ENCODE peak calls at places on chromosome 6, in six cellular contexts. G is activated CD8-positive, alpha-beta memory T cell treated with anti-CD3 and anti-CD28 coated beads, Interleukin-2, amount 10 ng/mL, durations not matched to agents 7 days and 5 days; V is anterior cingulate cortex; F is H9; I is HEK293T; A is activated naive CD4-positive, alpha-beta T cell. Z is an unnamed sample.

GRCh38 chr6:155187994-155188706 is 75.7 kb upstream of the CLDN20 start:
- DNase-seq in A (no peak), G (no peak), I (no peak), F (no peak), V (no peak), Z (no peak)

GRCh38 chr6:13487122-13488014 is at the start of gene GFOD1:
- DNase-seq in A (peak), F (peak), I (peak), G (peak), V (peak), Z (peak)

GRCh38 chr6:167769408-167770190 is 57.1 kb upstream of the AFDN start:
- DNase-seq in I (no peak), V (no peak), F (no peak), A (no peak), G (no peak), Z (no peak)

GRCh38 chr6:144278659-144279314 is 6.3 kb upstream of the UTRN start:
- DNase-seq in F (no peak), A (no peak), I (no peak), G (no peak), V (no peak), Z (no peak)

GRCh38 chr6:44439270-44440045 is 52.0 kb downstream of the CDC5L start:
- DNase-seq in F (no peak), V (no peak), A (no peak), I (no peak), G (no peak), Z (no peak)

GRCh38 chr6:31834367-31834703 is 6.8 kb downstream of the HSPA1B start:
- DNase-seq in F (peak), A (peak), V (peak), G (peak), I (peak), Z (peak)

GRCh38 chr6:22302828-22303227 is 6.0 kb upstream of the PRL start:
- DNase-seq in A (no peak), F (no peak), V (no peak), G (no peak), I (no peak), Z (no peak)

GRCh38 chr6:12348530-12349511 is 58.7 kb downstream of the EDN1 start:
- DNase-seq in F (no peak), A (no peak), V (no peak), G (no peak), I (no peak), Z (no peak)

GRCh38 chr6:40722553-40723258 is 135.5 kb upstream of the LRFN2 start:
- DNase-seq in G (no peak), V (no peak), I (no peak), F (no peak), A (no peak), Z (no peak)

GRCh38 chr6:100228437-100229424 is 234.7 kb upstream of the MCHR2 start:
- DNase-seq in V (peak), F (peak), G (peak), A (no peak), I (peak), Z (peak)

GRCh38 chr6:13485923-13486557 is 1.4 kb downstream of the GFOD1 start:
- DNase-seq in A (no peak), G (peak), I (peak), F (no peak), V (peak), Z (peak)

GRCh38 chr6:169490830-169491229 is 211.0 kb downstream of the WDR27 start:
- DNase-seq in G (no peak), A (no peak), F (no peak), I (no peak), V (no peak), Z (no peak)

GRCh38 chr6:47161176-47161687 is 119.1 kb upstream of the ADGRF1 start:
- DNase-seq in A (no peak), I (no peak), V (no peak), G (no peak), F (no peak), Z (no peak)

GRCh38 chr6:32852844-32853540 is 512 bp downstream of the TAP1 start:
- DNase-seq in V (peak), F (peak), G (peak), I (no peak), A (peak), Z (peak)

GRCh38 chr6:167849846-167850459 is 23.2 kb downstream of the AFDN start:
- DNase-seq in V (no peak), I (no peak), A (no peak), F (no peak), G (no peak), Z (no peak)

GRCh38 chr6:166900956-166901607 is 55.3 kb downstream of the RNASET2 start:
- DNase-seq in I (no peak), A (no peak), F (no peak), V (no peak), G (no peak), Z (no peak)

GRCh38 chr6:152585236-152585635 is 51.9 kb downstream of the SYNE1 start:
- DNase-seq in V (no peak), A (no peak), I (no peak), F (no peak), G (no peak), Z (no peak)

GRCh38 chr6:14713008-14713452 is 532.8 kb upstream of the JARID2 start:
- DNase-seq in I (no peak), A (no peak), V (peak), F (no peak), G (no peak), Z (no peak)

GRCh38 chr6:82915666-82916065 is 150.0 kb downstream of the UBE3D start:
- DNase-seq in I (no peak), V (no peak), G (no peak), A (no peak), F (no peak), Z (no peak)

GRCh38 chr6:27582928-27583725 is 110.2 kb upstream of the ZNF184 start:
- DNase-seq in A (no peak), F (peak), I (peak), V (no peak), G (peak), Z (no peak)

GRCh38 chr6:4021133-4021861 is 57.6 kb downstream of the FAM217A start:
- DNase-seq in V (peak), I (peak), G (peak), F (peak), A (peak), Z (peak)

GRCh38 chr6:35893246-35893645 is 27.7 kb downstream of the SRPK1 start:
- DNase-seq in I (no peak), V (no peak), F (no peak), A (no peak), G (no peak), Z (no peak)

GRCh38 chr6:108251252-108251651 is 9.6 kb downstream of the SNX3 start:
- DNase-seq in F (no peak), I (no peak), G (no peak), A (no peak), V (no peak), Z (no peak)

GRCh38 chr6:169589293-169589692 is 112.5 kb downstream of the WDR27 start:
- DNase-seq in A (no peak), V (no peak), G (peak), F (no peak), I (no peak), Z (no peak)

GRCh38 chr6:48835421-48835958 is 627.6 kb downstream of the MMUT start:
- DNase-seq in F (no peak), G (no peak), I (no peak), A (no peak), V (no peak), Z (no peak)

GRCh38 chr6:7473805-7474329 is 67.6 kb upstream of the DSP start:
- DNase-seq in G (no peak), I (no peak), F (no peak), V (no peak), A (no peak), Z (no peak)

GRCh38 chr6:21900730-21901129 is 307.2 kb downstream of the SOX4 start:
- DNase-seq in F (no peak), G (no peak), A (no peak), V (no peak), I (no peak), Z (no peak)

GRCh38 chr6:75611702-75612375 is 10.2 kb downstream of the SENP6 start:
- DNase-seq in F (no peak), I (no peak), G (peak), A (no peak), V (no peak), Z (no peak)

GRCh38 chr6:164911151-164911550 is 398.3 kb downstream of the C6orf118 start:
- DNase-seq in V (no peak), A (no peak), G (no peak), F (no peak), I (no peak), Z (no peak)

GRCh38 chr6:35203152-35203670 is 10.5 kb upstream of the SCUBE3 start:
- DNase-seq in G (no peak), I (no peak), F (no peak), A (no peak), V (no peak), Z (no peak)